ENCODE peak calls at places on chromosomes 1 and 21, in ten cellular contexts. B, J, U, Q, E, O, H, K, N and A are unnamed samples.

GRCh38 chr1:31593770-31594632 is 17.7 kb downstream of the TINAGL1 start:
- DNase-seq in B (peak), J (no peak), U (peak), Q (peak), E (peak), O (peak), H (peak), K (peak), N (peak), A (peak)

GRCh38 chr21:25878334-25878733 is 143.6 kb downstream of the GABPA start:
- DNase-seq in B (no peak), J (no peak), U (no peak), Q (no peak), E (no peak), O (no peak), H (no peak), K (peak), N (no peak), A (no peak)

GRCh38 chr1:65734976-65735375 is 57.7 kb upstream of the PDE4B start:
- DNase-seq in B (no peak), J (no peak), U (no peak), Q (no peak), E (no peak), O (no peak), H (no peak), K (no peak), N (peak), A (peak)

GRCh38 chr1:206739411-206740076 is 31.0 kb upstream of the IL19 start:
- DNase-seq in B (no peak), J (no peak), U (peak), Q (peak), E (no peak), O (no peak), H (no peak), K (peak), N (peak), A (no peak)

GRCh38 chr1:172727956-172728603 is 69.2 kb downstream of the FASLG start:
- DNase-seq in B (no peak), J (no peak), U (no peak), Q (peak), E (no peak), O (no peak), H (no peak), K (no peak), N (no peak), A (peak)

GRCh38 chr1:203178821-203179220 is 3.2 kb upstream of the MYBPH start:
- DNase-seq in B (no peak), J (no peak), U (no peak), Q (no peak), E (no peak), O (no peak), H (no peak), K (no peak), N (no peak), A (no peak)

GRCh38 chr1:8684590-8684989 is 132.8 kb downstream of the RERE start:
- DNase-seq in B (no peak), J (no peak), U (no peak), Q (no peak), E (no peak), O (no peak), H (no peak), K (no peak), N (no peak), A (no peak)

GRCh38 chr1:98940680-98941079 is 64.0 kb downstream of the PLPPR5 start:
- DNase-seq in B (no peak), J (peak), U (no peak), Q (peak), E (no peak), O (no peak), H (no peak), K (peak), N (peak), A (peak)

GRCh38 chr1:186420923-186421322 is 40.0 kb downstream of the PDC start:
- DNase-seq in B (no peak), J (no peak), U (no peak), Q (no peak), E (no peak), O (no peak), H (no peak), K (peak), N (peak), A (peak)

GRCh38 chr1:212974735-212975606 is 24.6 kb downstream of the VASH2 start:
- DNase-seq in B (no peak), J (no peak), U (no peak), Q (no peak), E (no peak), O (no peak), H (no peak), K (peak), N (no peak), A (no peak)

GRCh38 chr1:19866758-19867157 is 15.4 kb upstream of the OTUD3 start:
- DNase-seq in B (no peak), J (no peak), U (no peak), Q (no peak), E (no peak), O (no peak), H (peak), K (no peak), N (peak), A (peak)